ENCODE peak calls at places on chromosome 13, in nine cellular contexts. A is astrocyte of the cerebellum; I is pulmonary artery endothelial cell; B is tibial nerve; T is NCI-H1092; H is CD8-positive, alpha-beta T cell; D is neural crest cell; O is stimulated activated CD8-positive, alpha-beta memory T cell treated with anti-CD3 and anti-CD28 coated beads, Interleukin-4, amount 100 ng/mL, for 48 hours; Q is hepatic stellate cell. F is an unnamed sample.

GRCh38 chr13:32530841-32531253 is 7.7 kb downstream of the N4BP2L2 start:
- DNase-seq in Q (peak), I (no peak), H (no peak), D (no peak), T (no peak), B (no peak), A (peak), O (no peak), F (no peak)

GRCh38 chr13:40401911-40402776 is 264.3 kb downstream of the FOXO1 start:
- DNase-seq in D (no peak), B (peak), I (peak), T (no peak), A (peak), H (no peak), O (peak), Q (peak), F (peak)

GRCh38 chr13:112842343-112842856 is 126.6 kb upstream of the MCF2L start:
- DNase-seq in B (peak), T (no peak), I (no peak), D (no peak), H (no peak), A (peak), Q (no peak), O (no peak), F (no peak)

GRCh38 chr13:97435794-97436193 is 1.8 kb downstream of the RAP2A start:
- DNase-seq in H (no peak), O (no peak), I (no peak), D (no peak), Q (no peak), T (no peak), A (no peak), B (no peak), F (no peak)

GRCh38 chr13:81773263-81773662 is 1432.3 kb upstream of the SPRY2 start:
- DNase-seq in O (no peak), A (no peak), H (no peak), I (no peak), T (no peak), Q (no peak), B (no peak), D (no peak), F (no peak)

GRCh38 chr13:92513672-92514071 is 712.9 kb upstream of the GPC6 start:
- DNase-seq in B (no peak), I (no peak), D (no peak), A (no peak), Q (no peak), T (no peak), O (no peak), H (no peak), F (no peak)

GRCh38 chr13:28423010-28423409 is 71.9 kb downstream of the FLT1 start:
- DNase-seq in B (peak), Q (no peak), O (peak), T (no peak), I (no peak), D (no peak), A (no peak), H (peak), F (no peak)

GRCh38 chr13:84873951-84874350 is 925.3 kb downstream of the SLITRK6 start:
- DNase-seq in D (no peak), I (no peak), A (no peak), B (no peak), T (no peak), O (no peak), Q (no peak), H (no peak), F (no peak)

GRCh38 chr13:84192125-84192524 is 309.9 kb upstream of the SLITRK1 start:
- DNase-seq in O (no peak), D (no peak), H (no peak), I (no peak), B (no peak), A (peak), Q (peak), T (no peak), F (no peak)

GRCh38 chr13:40235160-40235796 is 431.2 kb downstream of the FOXO1 start:
- DNase-seq in A (no peak), Q (no peak), B (no peak), I (no peak), O (no peak), T (no peak), H (no peak), D (no peak), F (no peak)

GRCh38 chr13:25836709-25837316 is 215.0 kb downstream of the SHISA2 start:
- DNase-seq in B (no peak), H (no peak), A (no peak), O (no peak), I (no peak), Q (no peak), D (no peak), T (no peak), F (no peak)

GRCh38 chr13:111123649-111124048 is 8.5 kb downstream of the ARHGEF7 start:
- DNase-seq in T (no peak), I (no peak), A (no peak), Q (no peak), B (no peak), H (no peak), O (no peak), D (no peak), F (no peak)

GRCh38 chr13:30398601-30399072 is 23.7 kb upstream of the UBE2L5 start:
- DNase-seq in T (no peak), H (no peak), I (no peak), O (no peak), Q (no peak), D (no peak), A (no peak), B (no peak), F (no peak)

GRCh38 chr13:95893861-95894260 is 159.3 kb downstream of the UGGT2 start:
- DNase-seq in B (no peak), I (no peak), D (no peak), Q (no peak), H (no peak), A (no peak), T (no peak), O (no peak), F (no peak)

GRCh38 chr13:111312944-111313590 is 7.4 kb upstream of the TEX29 start:
- DNase-seq in T (no peak), I (no peak), Q (no peak), A (no peak), H (no peak), B (no peak), D (no peak), O (no peak), F (no peak)

GRCh38 chr13:45042539-45042938 is 53.2 kb downstream of the GPALPP1 start:
- DNase-seq in B (no peak), T (no peak), Q (no peak), I (no peak), H (no peak), D (no peak), A (no peak), O (no peak), F (no peak)

GRCh38 chr13:39012608-39013007 is 22.0 kb upstream of the STOML3 start:
- DNase-seq in O (no peak), H (no peak), D (no peak), Q (no peak), B (no peak), I (no peak), T (no peak), A (no peak), F (no peak)

F was measured in SHP77.